ENCODE peak calls at places on chromosomes 12 and 14, in ten cellular contexts. One of them, this sample, is unnamed.
A peak's percentile ranks its signal among the peaks of the same experiment; 100 is the strongest.

GRCh38 chr12:104055686-104056388 is 5.8 kb upstream of the GLT8D2 start:
- DNase-seq in epithelial cell of esophagus: no peak
- DNase-seq in left ventricle myocardium inferior: peak; percentile 79
- DNase-seq in NCI-H748 treated with DMSO at 0.1 percent for 48 hours: peak; percentile 24
- DNase-seq in AML-193: no peak
- DNase-seq in fibroblast of lung: peak; percentile 59
- DNase-seq in KG1: no peak
- DNase-seq in left lung: peak; percentile 87
- DNase-seq in aorta: peak; percentile 46
- DNase-seq in AG04450: no peak
- DNase-seq in this sample: no peak

GRCh38 chr12:125890983-125891382 is 825.7 kb downstream of the AACS start:
- DNase-seq in KG1: no peak
- DNase-seq in aorta: no peak
- DNase-seq in epithelial cell of esophagus: no peak
- DNase-seq in AML-193: no peak
- DNase-seq in NCI-H748 treated with DMSO at 0.1 percent for 48 hours: no peak
- DNase-seq in left ventricle myocardium inferior: peak; percentile 22
- DNase-seq in fibroblast of lung: peak; percentile 90
- DNase-seq in AG04450: no peak
- DNase-seq in left lung: peak; percentile 37
- DNase-seq in this sample: no peak

GRCh38 chr12:131378861-131379665 is 331.8 kb upstream of the SFSWAP start:
- DNase-seq in left ventricle myocardium inferior: no peak
- DNase-seq in AG04450: no peak
- DNase-seq in KG1: no peak
- DNase-seq in epithelial cell of esophagus: no peak
- DNase-seq in AML-193: no peak
- DNase-seq in left lung: no peak
- DNase-seq in fibroblast of lung: no peak
- DNase-seq in NCI-H748 treated with DMSO at 0.1 percent for 48 hours: no peak
- DNase-seq in aorta: no peak
- DNase-seq in this sample: no peak

GRCh38 chr12:130017571-130018449 is 114.0 kb upstream of the TMEM132D start:
- DNase-seq in left ventricle myocardium inferior: no peak
- DNase-seq in left lung: no peak
- DNase-seq in NCI-H748 treated with DMSO at 0.1 percent for 48 hours: peak; percentile 38
- DNase-seq in aorta: no peak
- DNase-seq in KG1: no peak
- DNase-seq in epithelial cell of esophagus: peak; percentile 40
- DNase-seq in AML-193: no peak
- DNase-seq in fibroblast of lung: peak; percentile 10
- DNase-seq in AG04450: no peak
- DNase-seq in this sample: no peak

GRCh38 chr14:20400965-20401593 is 12.2 kb downstream of the TEP1 start:
- DNase-seq in AML-193: no peak
- DNase-seq in left ventricle myocardium inferior: no peak
- DNase-seq in KG1: no peak
- DNase-seq in AG04450: no peak
- DNase-seq in aorta: no peak
- DNase-seq in fibroblast of lung: peak; percentile 36
- DNase-seq in NCI-H748 treated with DMSO at 0.1 percent for 48 hours: no peak
- DNase-seq in epithelial cell of esophagus: peak; percentile 95
- DNase-seq in left lung: no peak
- DNase-seq in this sample: no peak

GRCh38 chr12:113161415-113162016 is 12.0 kb downstream of the CFAP73 start:
- DNase-seq in AG04450: no peak
- DNase-seq in left ventricle myocardium inferior: no peak
- DNase-seq in NCI-H748 treated with DMSO at 0.1 percent for 48 hours: no peak
- DNase-seq in AML-193: no peak
- DNase-seq in aorta: no peak
- DNase-seq in left lung: no peak
- DNase-seq in KG1: no peak
- DNase-seq in fibroblast of lung: peak; percentile 52
- DNase-seq in epithelial cell of esophagus: peak; percentile 51
- DNase-seq in this sample: no peak

GRCh38 chr14:57746563-57746962 is 119.3 kb downstream of the SLC35F4 start:
- DNase-seq in AML-193: no peak
- DNase-seq in left lung: no peak
- DNase-seq in aorta: no peak
- DNase-seq in NCI-H748 treated with DMSO at 0.1 percent for 48 hours: no peak
- DNase-seq in AG04450: no peak
- DNase-seq in KG1: no peak
- DNase-seq in epithelial cell of esophagus: no peak
- DNase-seq in left ventricle myocardium inferior: no peak
- DNase-seq in fibroblast of lung: peak; percentile 9
- DNase-seq in this sample: no peak

GRCh38 chr12:117649796-117650195 is 288.4 kb upstream of the NOS1 start:
- DNase-seq in AG04450: no peak
- DNase-seq in NCI-H748 treated with DMSO at 0.1 percent for 48 hours: no peak
- DNase-seq in left ventricle myocardium inferior: no peak
- DNase-seq in KG1: no peak
- DNase-seq in left lung: no peak
- DNase-seq in fibroblast of lung: no peak
- DNase-seq in epithelial cell of esophagus: no peak
- DNase-seq in AML-193: no peak
- DNase-seq in aorta: no peak
- DNase-seq in this sample: no peak

GRCh38 chr12:57836442-57837375 is 9.8 kb downstream of the CTDSP2 start:
- DNase-seq in aorta: peak; percentile 90
- DNase-seq in NCI-H748 treated with DMSO at 0.1 percent for 48 hours: no peak
- DNase-seq in KG1: no peak
- DNase-seq in left lung: peak; percentile 69
- DNase-seq in AML-193: peak; percentile 49
- DNase-seq in AG04450: peak; percentile 46
- DNase-seq in fibroblast of lung: peak; percentile 83
- DNase-seq in left ventricle myocardium inferior: peak; percentile 87
- DNase-seq in epithelial cell of esophagus: peak; percentile 53
- DNase-seq in this sample: no peak

GRCh38 chr12:41965996-41966395 is 178.7 kb downstream of the GXYLT1 start:
- DNase-seq in epithelial cell of esophagus: no peak
- DNase-seq in left lung: no peak
- DNase-seq in fibroblast of lung: no peak
- DNase-seq in KG1: no peak
- DNase-seq in AML-193: no peak
- DNase-seq in AG04450: no peak
- DNase-seq in aorta: no peak
- DNase-seq in NCI-H748 treated with DMSO at 0.1 percent for 48 hours: peak; percentile 35
- DNase-seq in left ventricle myocardium inferior: no peak
- DNase-seq in this sample: no peak

GRCh38 chr14:71711131-71711530 is 221.1 kb upstream of the RGS6 start:
- DNase-seq in NCI-H748 treated with DMSO at 0.1 percent for 48 hours: no peak
- DNase-seq in aorta: no peak
- DNase-seq in left ventricle myocardium inferior: no peak
- DNase-seq in AG04450: no peak
- DNase-seq in left lung: no peak
- DNase-seq in fibroblast of lung: peak; percentile 15
- DNase-seq in epithelial cell of esophagus: no peak
- DNase-seq in AML-193: no peak
- DNase-seq in KG1: no peak
- DNase-seq in this sample: no peak

GRCh38 chr14:69848903-69849391 is 30.3 kb upstream of the SMOC1 start:
- DNase-seq in fibroblast of lung: no peak
- DNase-seq in AML-193: no peak
- DNase-seq in AG04450: no peak
- DNase-seq in left ventricle myocardium inferior: no peak
- DNase-seq in NCI-H748 treated with DMSO at 0.1 percent for 48 hours: peak; percentile 20
- DNase-seq in left lung: no peak
- DNase-seq in aorta: no peak
- DNase-seq in KG1: no peak
- DNase-seq in epithelial cell of esophagus: no peak
- DNase-seq in this sample: no peak

GRCh38 chr12:28172434-28173030 is 17.7 kb upstream of the CCDC91 start:
- DNase-seq in aorta: no peak
- DNase-seq in epithelial cell of esophagus: peak; percentile 84
- DNase-seq in AML-193: peak; percentile 37
- DNase-seq in AG04450: peak; percentile 21
- DNase-seq in NCI-H748 treated with DMSO at 0.1 percent for 48 hours: peak; percentile 5
- DNase-seq in KG1: no peak
- DNase-seq in fibroblast of lung: peak; percentile 58
- DNase-seq in left lung: no peak
- DNase-seq in left ventricle myocardium inferior: no peak
- DNase-seq in this sample: no peak

GRCh38 chr14:30607156-30607780 is 14.9 kb upstream of the SCFD1 start:
- DNase-seq in NCI-H748 treated with DMSO at 0.1 percent for 48 hours: no peak
- DNase-seq in left ventricle myocardium inferior: no peak
- DNase-seq in KG1: no peak
- DNase-seq in AML-193: no peak
- DNase-seq in aorta: no peak
- DNase-seq in left lung: no peak
- DNase-seq in fibroblast of lung: peak; percentile 70
- DNase-seq in AG04450: no peak
- DNase-seq in epithelial cell of esophagus: peak; percentile 45
- DNase-seq in this sample: no peak

GRCh38 chr12:32921397-32921796 is 24.8 kb upstream of the PKP2 start:
- DNase-seq in KG1: no peak
- DNase-seq in left ventricle myocardium inferior: no peak
- DNase-seq in epithelial cell of esophagus: peak; percentile 60
- DNase-seq in NCI-H748 treated with DMSO at 0.1 percent for 48 hours: no peak
- DNase-seq in fibroblast of lung: peak; percentile 77
- DNase-seq in aorta: no peak
- DNase-seq in AML-193: no peak
- DNase-seq in left lung: no peak
- DNase-seq in AG04450: no peak
- DNase-seq in this sample: no peak

This sample was measured in esophagus squamous epithelium.